ENCODE peak calls at places on chromosomes 3 and 15, in six cellular contexts. N, L, W, Y, S and T are unnamed samples. For H3K4me1 and H3K9me3, the result is how much of the 10 kb centered on the place peaks cover.

GRCh38 chr3:128617557-128618397 is 32.8 kb downstream of the RPN1 start:
- DNase-seq in S (peak), N (peak), L (peak), Y (peak), W (peak), T (peak)

GRCh38 chr3:155248531-155249187 is 44.8 kb downstream of the STRIT1 start:
- DNase-seq in Y (no peak), S (no peak), L (no peak), N (no peak), W (no peak), T (peak)

GRCh38 chr3:12253521-12253920 is 35.3 kb upstream of the PPARG start:
- DNase-seq in W (no peak), Y (peak), L (no peak), S (no peak), N (no peak), T (peak)

GRCh38 chr3:151732861-151733260 is 866 bp upstream of the AADACL2 start:
- DNase-seq in S (no peak), L (no peak), N (no peak), Y (no peak), W (no peak), T (no peak)

GRCh38 chr15:23854535-23855252 is 167.6 kb upstream of the NDN start:
- DNase-seq in L (no peak), Y (no peak), S (no peak), N (no peak), W (no peak), T (no peak)

GRCh38 chr3:106965286-106965685 is 412.0 kb upstream of the CCDC54 start:
- DNase-seq in S (no peak), Y (no peak), N (no peak), L (no peak), W (no peak), T (no peak)

GRCh38 chr15:42730536-42730935 is 6.4 kb downstream of the CDAN1 start:
- DNase-seq in S (no peak), N (no peak), Y (no peak), W (no peak), L (no peak), T (no peak)

GRCh38 chr15:71811752-71812735 is 1.7 kb downstream of the NR2E3 start:
- DNase-seq in L (no peak), N (no peak), Y (no peak), S (peak), W (no peak), T (no peak)

GRCh38 chr3:40044487-40044886 is 235.1 kb downstream of the MYRIP start:
- DNase-seq in Y (no peak), N (no peak), S (no peak), L (no peak), W (no peak), T (no peak)

GRCh38 chr3:10935846-10936631 is 56.5 kb upstream of the SLC6A1 start:
- DNase-seq in W (no peak), S (peak), N (no peak), L (no peak), Y (no peak), T (no peak)

GRCh38 chr3:23418026-23418425 is 214.9 kb downstream of the UBE2E2 start:
- DNase-seq in N (no peak), S (no peak), L (no peak), Y (no peak), W (no peak), T (no peak)

GRCh38 chr15:66233487-66234415 is 19.8 kb downstream of the MEGF11 start:
- DNase-seq in Y (no peak), L (no peak), W (no peak), S (no peak), N (peak), T (no peak)

GRCh38 chr3:127707777-127708438 is 35.2 kb downstream of the ABTB1 start:
- DNase-seq in L (no peak), W (no peak), Y (no peak), S (peak), N (no peak), T (no peak)

GRCh38 chr3:191350389-191351090 is 20.2 kb upstream of the UTS2B start:
- DNase-seq in Y (peak), N (no peak), S (no peak), L (no peak), W (no peak), T (no peak)

GRCh38 chr3:46495901-46496456 is 1.8 kb upstream of the RTP3 start:
- DNase-seq in S (no peak), Y (peak), N (no peak), W (no peak), L (no peak), T (no peak)

GRCh38 chr3:157136647-157137387 is 23.1 kb downstream of the CCNL1 start:
- DNase-seq in W (no peak), S (peak), Y (peak), N (peak), L (no peak), T (peak)

GRCh38 chr3:192054881-192055280 is 593.9 kb downstream of the PYDC2 start:
- DNase-seq in N (no peak), Y (no peak), W (no peak), S (no peak), L (no peak), T (no peak)

GRCh38 chr3:196207833-196208607 is 3.2 kb downstream of the ZDHHC19 start:
- DNase-seq in N (no peak), S (peak), L (peak), W (peak), Y (no peak), T (peak)

GRCh38 chr15:69592954-69593353 is 140.3 kb downstream of the RPLP1 start:
- DNase-seq in S (no peak), N (no peak), L (no peak), W (no peak), Y (no peak), T (no peak)
- H3K4me1 ChIP-seq in S (under half), N (under half), L (under half), W (under half), Y (under half), T (under half)

GRCh38 chr15:25057574-25057973 is 102.8 kb downstream of the SNRPN start:
- DNase-seq in L (no peak), W (no peak), S (no peak), N (no peak), Y (no peak), T (no peak)

GRCh38 chr15:25059698-25060471 is 105.1 kb downstream of the SNRPN start:
- DNase-seq in L (no peak), Y (no peak), S (peak), W (no peak), N (no peak), T (no peak)

GRCh38 chr15:25056484-25057429 is 102.0 kb downstream of the SNRPN start:
- DNase-seq in L (no peak), W (no peak), S (peak), Y (no peak), N (no peak), T (no peak)

GRCh38 chr15:25060472-25060803 is 105.7 kb downstream of the SNRPN start:
- DNase-seq in S (no peak), W (no peak), N (no peak), Y (no peak), L (no peak), T (no peak)

GRCh38 chr15:25058080-25058785 is 103.4 kb downstream of the SNRPN start:
- DNase-seq in Y (no peak), N (no peak), L (no peak), W (no peak), S (no peak), T (no peak)
- H3K9me3 ChIP-seq in Y (half or more), N (half or more), L (under half), W (half or more), S (half or more), T (under half)

DNA sequence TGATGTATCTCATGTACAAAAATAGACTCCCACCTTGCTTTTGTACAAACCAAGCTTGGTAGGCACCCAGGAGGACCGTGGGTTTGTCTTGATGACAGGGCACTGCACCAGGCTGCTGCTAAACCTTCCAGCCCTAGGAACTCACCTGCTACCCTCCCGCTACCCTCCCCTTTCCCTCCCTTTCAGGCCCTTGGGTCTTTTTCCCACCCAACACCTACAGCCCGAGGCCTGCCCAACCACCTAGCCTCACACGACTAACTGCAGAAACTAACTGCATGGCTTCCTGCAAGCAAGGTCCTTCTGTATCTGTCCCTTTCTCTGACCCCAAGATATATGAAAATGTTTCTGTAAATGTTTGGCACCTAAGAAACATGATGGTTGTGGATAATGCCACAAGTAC is 11.1 kb downstream of the PPM1M start:
- DNase-seq in Y (no peak), N (no peak), L (no peak), S (no peak), W (no peak), T (no peak)
- H3K4me1 ChIP-seq in Y (under half), N (under half), L (under half), S (under half), W (under half), T (under half)

DNA sequence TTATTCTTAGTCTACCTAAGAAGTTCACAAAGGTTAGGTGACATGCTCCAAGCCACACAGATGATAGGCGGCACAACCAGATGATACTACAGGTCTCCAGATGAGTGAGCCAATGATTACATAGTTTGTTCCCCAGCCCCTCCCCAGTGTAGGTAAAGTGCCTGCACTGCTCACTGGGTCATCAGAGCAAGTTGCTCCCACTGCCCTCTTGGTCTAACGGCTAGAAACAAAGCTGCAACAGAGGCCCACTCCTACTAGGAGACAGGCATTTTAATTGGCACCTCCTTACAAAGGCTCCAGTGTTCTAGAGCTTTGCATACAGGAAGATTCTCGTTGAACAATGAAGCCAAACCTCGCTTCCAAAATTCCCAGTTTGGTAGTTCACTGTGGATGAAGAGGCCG is 47.3 kb downstream of the TMEM44 start:
- DNase-seq in L (no peak), N (no peak), Y (no peak), W (no peak), S (no peak), T (no peak)
- H3K9me3 ChIP-seq in L (under half), N (under half), Y (under half), W (under half), S (under half), T (under half)

GRCh38 chr3:181728470-181728869 is 16.7 kb downstream of the SOX2 start:
- DNase-seq in N (peak), S (no peak), W (no peak), Y (no peak), L (no peak), T (no peak)

GRCh38 chr3:181729071-181729915 is 17.6 kb downstream of the SOX2 start:
- DNase-seq in Y (no peak), W (no peak), N (no peak), S (no peak), L (no peak), T (no peak)

GRCh38 chr3:181726351-181727121 is 14.8 kb downstream of the SOX2 start:
- DNase-seq in L (peak), S (no peak), Y (no peak), W (peak), N (no peak), T (no peak)

GRCh38 chr3:181725830-181726229 is 14.1 kb downstream of the SOX2 start:
- DNase-seq in W (no peak), Y (no peak), L (no peak), N (no peak), S (no peak), T (no peak)

DNA sequence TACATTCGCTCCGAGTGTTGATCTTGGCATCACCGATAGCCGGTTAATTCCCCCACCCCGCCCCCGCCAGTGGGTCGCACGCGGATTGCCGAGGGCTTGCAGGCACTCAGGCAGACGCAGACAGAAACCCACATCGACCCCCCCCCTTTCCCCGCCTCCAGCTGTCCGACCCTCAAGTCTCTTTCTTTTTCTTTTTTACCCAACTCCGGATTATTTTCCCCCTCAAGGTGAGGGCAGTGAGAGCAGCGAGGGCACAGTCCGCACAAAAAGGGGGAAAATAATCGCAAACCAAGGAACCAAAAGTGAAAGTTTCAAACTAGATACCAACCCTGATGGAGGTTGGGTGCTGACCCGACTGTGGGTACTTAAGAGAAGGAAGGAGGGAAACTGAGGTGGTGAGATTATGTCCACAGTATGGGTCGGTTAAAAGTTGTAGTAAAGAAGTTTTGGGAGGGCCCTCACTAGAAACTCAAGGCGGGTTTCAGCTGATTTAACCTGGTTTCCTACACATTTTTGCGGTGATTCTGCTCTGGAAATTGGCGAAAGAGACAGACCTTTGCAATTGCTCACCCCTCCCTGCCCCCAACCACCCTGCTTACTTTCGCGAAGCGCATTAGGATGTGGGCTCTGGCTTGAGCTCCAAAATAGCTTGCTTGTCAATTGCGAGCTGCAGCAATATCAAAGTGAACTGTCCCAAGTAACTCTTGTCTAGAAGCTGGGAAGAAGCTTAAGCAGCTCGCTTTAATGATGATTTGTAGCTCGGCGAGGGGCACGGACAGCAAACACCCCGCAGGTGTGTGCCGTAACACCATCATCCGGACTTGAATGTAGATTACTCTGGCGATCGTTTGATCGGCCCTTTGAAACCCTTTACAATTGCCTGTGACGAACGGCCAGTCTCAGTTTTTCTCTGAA is 15.7 kb downstream of the SOX2 start:
- DNase-seq in N (no peak), W (no peak), Y (no peak), S (no peak), L (no peak), T (no peak)
- H3K4me1 ChIP-seq in N (under half), W (half or more), Y (under half), S (under half), L (under half), T (under half)

GRCh38 chr15:99475754-99476412 is 89.9 kb upstream of the MEF2A start:
- DNase-seq in W (no peak), Y (no peak), L (no peak), N (no peak), S (no peak), T (no peak)

GRCh38 chr15:99472416-99473145 is 93.2 kb upstream of the MEF2A start:
- DNase-seq in L (no peak), N (peak), W (no peak), S (no peak), Y (no peak), T (peak)

GRCh38 chr15:99474041-99474906 is 91.5 kb upstream of the MEF2A start:
- DNase-seq in S (peak), N (no peak), L (no peak), Y (no peak), W (no peak), T (no peak)

GRCh38 chr15:99476413-99477222 is 89.2 kb upstream of the MEF2A start:
- DNase-seq in L (peak), S (peak), Y (peak), W (no peak), N (peak), T (no peak)

DNA sequence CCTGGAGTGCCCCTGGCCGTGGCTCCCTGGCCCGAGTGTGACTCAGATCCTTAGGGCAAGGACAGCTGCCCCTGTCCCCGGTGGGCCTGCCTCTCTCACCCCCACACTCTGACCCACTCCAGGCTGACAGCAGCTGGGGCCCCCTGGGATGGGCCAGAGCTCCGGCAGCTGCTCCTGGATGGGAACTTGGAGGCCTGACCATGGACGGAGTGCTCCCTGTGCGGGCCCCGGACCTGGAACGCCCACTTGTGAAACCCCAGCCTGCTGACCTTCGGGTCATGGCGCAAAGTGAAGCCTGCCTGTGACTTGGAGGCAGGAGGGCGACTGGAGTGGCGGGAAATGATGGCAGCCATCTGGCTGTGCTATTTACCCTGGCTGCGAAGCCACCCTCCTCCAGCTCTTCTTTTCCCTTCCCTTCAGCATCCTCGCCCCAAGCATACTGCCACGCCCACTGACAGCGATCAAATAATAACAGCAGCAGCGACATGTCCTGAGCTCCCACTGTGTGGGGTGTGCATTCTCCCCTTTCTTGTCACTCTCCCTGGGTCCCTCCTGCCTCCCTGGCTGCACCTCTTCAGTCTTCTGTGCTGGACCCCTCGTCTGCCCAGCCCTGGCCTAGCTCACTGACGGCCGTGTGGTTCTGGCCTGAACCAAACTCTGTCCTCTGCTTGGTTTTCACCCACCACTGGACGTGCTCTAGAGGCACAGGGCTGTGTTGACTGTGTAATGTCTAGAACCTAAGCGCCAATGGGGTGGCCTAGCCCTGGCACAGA is 90.6 kb upstream of the MEF2A start:
- DNase-seq in S (peak), N (no peak), L (no peak), Y (no peak), W (no peak), T (no peak)
- H3K9me3 ChIP-seq in S (under half), N (under half), L (under half), Y (under half), W (under half), T (under half)